ENCODE peak calls at places on chromosome X, in six cellular contexts. A is body of pancreas, C is choroid plexus epithelial cell, E is upper lobe of right lung, Q is cardiac fibroblast, M is OCI-LY7. D is an unnamed sample.
A peak's percentile ranks its signal among the peaks of the same experiment; 100 is the strongest.

GRCh38 chrX:2811271-2811670 is 17.5 kb upstream of the GYG2 start:
- DNase-seq in A (no peak), C (no peak), E (no peak), Q (peak; percentile 25), M (no peak), D (no peak)

GRCh38 chrX:21004835-21005234 is 369.4 kb upstream of the CNKSR2 start:
- DNase-seq in A (no peak), C (peak; percentile 2), E (no peak), Q (peak; percentile 53), M (no peak), D (no peak)

GRCh38 chrX:148416931-148417330 is 83.5 kb upstream of the AFF2 start:
- DNase-seq in A (no peak), C (no peak), E (no peak), Q (peak; percentile 18), M (no peak), D (no peak)

GRCh38 chrX:133726642-133727041 is 258.8 kb downstream of the GPC3 start:
- DNase-seq in A (no peak), C (no peak), E (no peak), Q (no peak), M (no peak), D (no peak)

GRCh38 chrX:49844622-49845021 is 15.5 kb downstream of the PAGE4 start:
- DNase-seq in A (peak; percentile 26), C (no peak), E (no peak), Q (no peak), M (no peak), D (no peak)

GRCh38 chrX:23598561-23598960 is 68.7 kb upstream of the PRDX4 start:
- DNase-seq in A (no peak), C (no peak), E (no peak), Q (no peak), M (no peak), D (no peak)

GRCh38 chrX:30883141-30883540 is 5.9 kb downstream of the TAB3 start:
- DNase-seq in A (no peak), C (no peak), E (no peak), Q (no peak), M (no peak), D (no peak)

GRCh38 chrX:108362026-108362425 is 76.2 kb downstream of the COL4A6 start:
- DNase-seq in A (no peak), C (peak; percentile 76), E (no peak), Q (peak; percentile 20), M (no peak), D (peak; percentile 60)

GRCh38 chrX:46203115-46203514 is 342.1 kb downstream of the ZNF674 start:
- DNase-seq in A (no peak), C (no peak), E (no peak), Q (no peak), M (no peak), D (no peak)

GRCh38 chrX:124388562-124388961 is 42.2 kb downstream of the SH2D1A start:
- DNase-seq in A (peak; percentile 34), C (peak; percentile 63), E (peak; percentile 59), Q (peak; percentile 56), M (peak; percentile 79), D (peak; percentile 41)

GRCh38 chrX:12210196-12210815 is 72.0 kb downstream of the FRMPD4 start:
- DNase-seq in A (peak; percentile 5), C (peak; percentile 4), E (no peak), Q (peak; percentile 89), M (no peak), D (no peak)

GRCh38 chrX:125505207-125505606 is 185.5 kb downstream of the TEX13C start:
- DNase-seq in A (no peak), C (no peak), E (no peak), Q (peak; percentile 63), M (no peak), D (no peak)

GRCh38 chrX:83860846-83861245 is at the start of gene CYLC1:
- DNase-seq in A (no peak), C (no peak), E (no peak), Q (no peak), M (no peak), D (no peak)

DNA sequence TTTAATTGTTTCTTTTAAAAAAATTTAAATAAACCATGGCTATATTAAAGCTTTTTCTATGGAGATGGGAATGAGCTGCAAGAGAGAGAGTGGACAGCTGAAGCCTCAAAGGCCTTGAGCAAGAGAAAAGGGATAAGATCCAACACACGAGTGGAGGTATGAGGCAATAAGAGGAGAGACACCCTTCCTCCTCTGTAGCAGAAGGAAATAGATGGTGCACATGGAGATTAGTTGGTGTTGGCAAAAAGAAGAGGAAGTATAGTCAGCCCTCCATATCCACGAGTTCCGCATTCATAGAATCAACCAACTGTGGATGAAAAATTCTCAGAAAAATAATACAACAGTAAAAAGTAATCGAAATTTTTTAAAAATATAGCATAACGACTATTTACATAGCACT is 3.2 kb downstream of the CXorf38 start:
- DNase-seq in A (peak; percentile 12), C (peak; percentile 66), E (no peak), Q (peak; percentile 68), M (peak; percentile 11), D (peak; percentile 25)
- H3K4me3 ChIP-seq in A (no peak overlapping the region), C (peak overlapping the region; percentile 48), E (peak overlapping the region; percentile 48), Q (peak overlapping the region; percentile 48), M (peak overlapping the region; percentile 75), D (no peak overlapping the region)

GRCh38 chrX:48831136-48831908 is 4.1 kb downstream of the PCSK1N start:
- DNase-seq in A (no peak), C (no peak), E (no peak), Q (no peak), M (no peak), D (no peak)
- H3K4me3 ChIP-seq in A (no peak overlapping the region), C (no peak overlapping the region), E (no peak overlapping the region), Q (no peak overlapping the region), M (no peak overlapping the region), D (no peak overlapping the region)

GRCh38 chrX:54920610-54921426 is at the start of gene TRO:
- DNase-seq in A (no peak), C (peak; percentile 35), E (no peak), Q (no peak), M (no peak), D (no peak)
- H3K4me3 ChIP-seq in A (peak within 1 kb of the TSS; percentile 20), C (peak within 1 kb of the TSS; percentile 70), E (peak within 1 kb of the TSS; percentile 48), Q (peak within 1 kb of the TSS; percentile 54), M (peak within 1 kb of the TSS; percentile 31), D (no peak within 1 kb of the TSS)

GRCh38 chrX:153762636-153763173 is 1.3 kb upstream of the PLXNB3 start:
- DNase-seq in A (no peak), C (no peak), E (no peak), Q (no peak), M (no peak), D (no peak)

GRCh38 chrX:153765138-153766079 is 1.4 kb downstream of the PLXNB3 start:
- DNase-seq in A (peak; percentile 21), C (peak; percentile 15), E (peak; percentile 46), Q (no peak), M (no peak), D (no peak)

GRCh38 chrX:153763298-153763932 is 634 bp upstream of the PLXNB3 start:
- DNase-seq in A (no peak), C (no peak), E (peak; percentile 38), Q (no peak), M (no peak), D (no peak)

GRCh38 chrX:153764786-153765137 is 713 bp downstream of the PLXNB3 start:
- DNase-seq in A (no peak), C (no peak), E (no peak), Q (no peak), M (no peak), D (no peak)

DNA sequence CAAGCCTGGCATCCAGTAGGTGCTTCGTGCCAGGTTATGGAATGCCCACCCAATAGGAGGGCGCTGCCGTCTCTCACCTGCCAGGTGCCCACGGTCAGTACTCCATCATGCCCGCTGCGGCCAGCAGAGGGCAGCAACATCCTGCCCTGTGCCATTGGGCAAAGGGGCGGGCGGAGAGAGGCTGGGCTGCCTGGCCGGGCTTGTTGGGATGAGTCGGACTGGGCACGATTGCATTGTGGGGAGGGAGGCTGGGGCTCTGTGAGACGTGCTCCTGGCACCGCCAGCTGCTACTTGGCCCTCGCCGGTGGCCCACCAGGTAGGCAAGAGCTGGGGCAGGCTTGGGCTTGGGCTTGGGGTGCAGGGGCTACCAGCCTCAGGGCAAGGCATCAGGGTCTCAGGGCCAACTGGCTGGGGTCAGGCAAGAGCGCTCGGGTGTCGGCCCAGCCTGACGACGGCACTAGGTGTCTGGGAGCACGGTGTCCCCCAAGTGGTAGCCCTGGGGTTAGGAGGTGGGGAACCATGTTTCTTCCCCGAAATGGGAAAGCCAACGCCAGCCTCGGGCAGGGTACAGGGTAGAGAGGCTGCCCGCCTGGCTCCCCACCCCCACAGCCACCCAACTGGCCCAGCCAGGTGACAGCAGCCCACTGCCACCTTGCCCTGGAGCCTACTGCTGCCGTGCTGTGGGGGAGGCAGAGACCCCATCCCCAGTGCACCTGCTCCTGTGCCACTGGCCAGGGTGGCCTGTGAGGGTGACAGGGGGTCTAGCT is at the start of gene PLXNB3:
- DNase-seq in A (peak; percentile 83), C (peak; percentile 61), E (peak; percentile 89), Q (peak; percentile 72), M (peak; percentile 64), D (peak; percentile 68)
- H3K4me3 ChIP-seq in A (no peak within 1 kb of the TSS), C (peak within 1 kb of the TSS; percentile 11), E (no peak within 1 kb of the TSS), Q (peak within 1 kb of the TSS; percentile 50), M (no peak within 1 kb of the TSS), D (no peak within 1 kb of the TSS)

GRCh38 chrX:33725556-33726232 is 406.4 kb downstream of the FAM47A start:
- DNase-seq in A (peak; percentile 38), C (peak; percentile 12), E (no peak), Q (peak; percentile 14), M (no peak), D (no peak)
- H3K4me3 ChIP-seq in A (peak overlapping the region; percentile 10), C (no peak overlapping the region), E (peak overlapping the region; percentile 29), Q (peak overlapping the region; percentile 26), M (no peak overlapping the region), D (no peak overlapping the region)

GRCh38 chrX:135295238-135295943 is 13.9 kb upstream of the ETDC start:
- DNase-seq in A (peak; percentile 20), C (peak; percentile 60), E (peak; percentile 65), Q (peak; percentile 25), M (no peak), D (peak; percentile 10)
- H3K4me3 ChIP-seq in A (no peak overlapping the region), C (peak overlapping the region; percentile 53), E (peak overlapping the region; percentile 26), Q (peak overlapping the region; percentile 34), M (no peak overlapping the region), D (peak overlapping the region; percentile 22)